ENCODE peak calls at places on chromosome 1, in seven cellular contexts. One of them, this sample, is unnamed.

GRCh38 chr1:150102986-150103385 is 35.4 kb downstream of the VPS45 start:
- DNase-seq in fibroblast of mammary gland: no peak
- DNase-seq in omental fat pad: no peak
- DNase-seq in PC-3: no peak
- DNase-seq in body of pancreas: no peak
- DNase-seq in heart left ventricle: no peak
- DNase-seq in spleen: no peak
- DNase-seq in this sample: no peak

GRCh38 chr1:16139473-16139962 is 16.4 kb downstream of the EPHA2 start:
- DNase-seq in PC-3: peak; percentile 95
- DNase-seq in spleen: no peak
- DNase-seq in body of pancreas: no peak
- DNase-seq in heart left ventricle: no peak
- DNase-seq in omental fat pad: no peak
- DNase-seq in fibroblast of mammary gland: peak; percentile 81
- DNase-seq in this sample: no peak

GRCh38 chr1:198096390-198096789 is 60.4 kb upstream of the NEK7 start:
- DNase-seq in omental fat pad: no peak
- DNase-seq in heart left ventricle: no peak
- DNase-seq in spleen: no peak
- DNase-seq in PC-3: no peak
- DNase-seq in body of pancreas: no peak
- DNase-seq in fibroblast of mammary gland: no peak
- DNase-seq in this sample: no peak

GRCh38 chr1:179303173-179303572 is 9.6 kb downstream of the SOAT1 start:
- DNase-seq in heart left ventricle: no peak
- DNase-seq in body of pancreas: no peak
- DNase-seq in omental fat pad: no peak
- DNase-seq in spleen: no peak
- DNase-seq in PC-3: no peak
- DNase-seq in fibroblast of mammary gland: no peak
- DNase-seq in this sample: no peak

GRCh38 chr1:94989398-94989797 is 62.5 kb upstream of the CNN3 start:
- DNase-seq in omental fat pad: no peak
- DNase-seq in heart left ventricle: peak; percentile 40
- DNase-seq in body of pancreas: peak; percentile 81
- DNase-seq in fibroblast of mammary gland: no peak
- DNase-seq in PC-3: no peak
- DNase-seq in spleen: no peak
- DNase-seq in this sample: no peak

GRCh38 chr1:178513278-178513983 is 522 bp downstream of the TEX35 start:
- DNase-seq in spleen: peak; percentile 53
- DNase-seq in fibroblast of mammary gland: peak; percentile 20
- DNase-seq in heart left ventricle: no peak
- DNase-seq in PC-3: peak; percentile 13
- DNase-seq in body of pancreas: no peak
- DNase-seq in omental fat pad: no peak
- DNase-seq in this sample: no peak

GRCh38 chr1:86375688-86376087 is 20.4 kb downstream of the ODF2L start:
- DNase-seq in spleen: no peak
- DNase-seq in fibroblast of mammary gland: peak; percentile 80
- DNase-seq in body of pancreas: no peak
- DNase-seq in PC-3: no peak
- DNase-seq in heart left ventricle: no peak
- DNase-seq in omental fat pad: no peak
- DNase-seq in this sample: no peak

GRCh38 chr1:109765896-109766615 is 2.3 kb upstream of the EPS8L3 start:
- DNase-seq in PC-3: no peak
- DNase-seq in omental fat pad: no peak
- DNase-seq in body of pancreas: peak; percentile 5
- DNase-seq in spleen: peak; percentile 61
- DNase-seq in heart left ventricle: peak; percentile 18
- DNase-seq in fibroblast of mammary gland: no peak
- DNase-seq in this sample: no peak

GRCh38 chr1:234996245-234996757 is 132.3 kb downstream of the TOMM20 start:
- DNase-seq in spleen: no peak
- DNase-seq in omental fat pad: no peak
- DNase-seq in heart left ventricle: no peak
- DNase-seq in PC-3: no peak
- DNase-seq in body of pancreas: no peak
- DNase-seq in fibroblast of mammary gland: peak; percentile 50
- DNase-seq in this sample: no peak

GRCh38 chr1:24861821-24862727 is 68.0 kb downstream of the RUNX3 start:
- DNase-seq in omental fat pad: no peak
- DNase-seq in spleen: no peak
- DNase-seq in body of pancreas: no peak
- DNase-seq in fibroblast of mammary gland: no peak
- DNase-seq in heart left ventricle: no peak
- DNase-seq in PC-3: peak; percentile 52
- DNase-seq in this sample: no peak

GRCh38 chr1:230145505-230145899 is 78.5 kb downstream of the GALNT2 start:
- DNase-seq in body of pancreas: no peak
- DNase-seq in PC-3: no peak
- DNase-seq in spleen: no peak
- DNase-seq in heart left ventricle: no peak
- DNase-seq in omental fat pad: no peak
- DNase-seq in fibroblast of mammary gland: no peak
- DNase-seq in this sample: no peak

GRCh38 chr1:162706003-162706402 is 73.7 kb downstream of the DDR2 start:
- DNase-seq in heart left ventricle: no peak
- DNase-seq in body of pancreas: no peak
- DNase-seq in fibroblast of mammary gland: no peak
- DNase-seq in omental fat pad: no peak
- DNase-seq in PC-3: no peak
- DNase-seq in spleen: no peak
- DNase-seq in this sample: no peak

GRCh38 chr1:42971848-42972291 is 13.2 kb upstream of the SLC2A1 start:
- DNase-seq in body of pancreas: no peak
- DNase-seq in omental fat pad: no peak
- DNase-seq in spleen: peak; percentile 33
- DNase-seq in fibroblast of mammary gland: peak; percentile 88
- DNase-seq in heart left ventricle: no peak
- DNase-seq in PC-3: no peak
- DNase-seq in this sample: no peak

GRCh38 chr1:167457936-167458584 is 60.3 kb downstream of the CD247 start:
- DNase-seq in omental fat pad: no peak
- DNase-seq in spleen: no peak
- DNase-seq in fibroblast of mammary gland: no peak
- DNase-seq in heart left ventricle: no peak
- DNase-seq in PC-3: no peak
- DNase-seq in body of pancreas: no peak
- DNase-seq in this sample: no peak

GRCh38 chr1:147641695-147642592 is 28.4 kb downstream of the ACP6 start:
- DNase-seq in spleen: no peak
- DNase-seq in fibroblast of mammary gland: peak; percentile 69
- DNase-seq in omental fat pad: no peak
- DNase-seq in body of pancreas: peak; percentile 54
- DNase-seq in PC-3: peak; percentile 78
- DNase-seq in heart left ventricle: no peak
- DNase-seq in this sample: peak; percentile 75

GRCh38 chr1:156387899-156388813 is 19.1 kb downstream of the RHBG start:
- DNase-seq in fibroblast of mammary gland: no peak
- DNase-seq in spleen: no peak
- DNase-seq in body of pancreas: no peak
- DNase-seq in heart left ventricle: no peak
- DNase-seq in omental fat pad: no peak
- DNase-seq in PC-3: no peak
- DNase-seq in this sample: no peak

GRCh38 chr1:152052606-152053005 is 15.8 kb upstream of the S100A11 start:
- DNase-seq in body of pancreas: peak; percentile 87
- DNase-seq in spleen: peak; percentile 93
- DNase-seq in PC-3: peak; percentile 95
- DNase-seq in omental fat pad: peak; percentile 95
- DNase-seq in heart left ventricle: peak; percentile 80
- DNase-seq in fibroblast of mammary gland: peak; percentile 75
- DNase-seq in this sample: peak; percentile 93

DNA sequence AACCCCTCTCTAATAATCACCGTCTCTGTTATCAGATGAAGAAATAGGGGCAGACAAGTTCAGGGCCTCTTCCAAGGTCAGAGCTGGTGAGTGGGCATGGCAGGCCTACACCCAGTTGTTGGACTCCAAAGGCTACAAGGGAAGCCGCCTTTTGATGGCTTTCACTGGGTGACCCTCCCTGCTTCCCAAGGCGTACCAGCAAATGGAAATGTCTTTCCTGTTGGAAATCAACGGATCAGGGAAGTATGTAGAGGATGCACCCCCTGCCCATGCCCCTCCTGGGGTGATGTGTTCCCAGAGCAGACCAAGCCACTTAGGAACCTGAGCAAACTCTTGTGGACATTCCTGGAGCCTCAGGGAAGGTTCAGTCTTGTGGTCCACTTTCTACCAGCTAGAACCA is 47.4 kb downstream of the LGR6 start:
- DNase-seq in heart left ventricle: no peak
- DNase-seq in PC-3: no peak
- DNase-seq in body of pancreas: no peak
- DNase-seq in spleen: no peak
- DNase-seq in fibroblast of mammary gland: no peak
- DNase-seq in omental fat pad: no peak
- DNase-seq in this sample: no peak
- TF ChIP-seq CTCF in heart left ventricle: no peak
- TF ChIP-seq CTCF in PC-3: no peak
- TF ChIP-seq CTCF in body of pancreas: no peak
- TF ChIP-seq CTCF in spleen: no peak
- TF ChIP-seq CTCF in fibroblast of mammary gland: no peak
- TF ChIP-seq CTCF in omental fat pad: no peak
- TF ChIP-seq CTCF in this sample: no peak

DNA sequence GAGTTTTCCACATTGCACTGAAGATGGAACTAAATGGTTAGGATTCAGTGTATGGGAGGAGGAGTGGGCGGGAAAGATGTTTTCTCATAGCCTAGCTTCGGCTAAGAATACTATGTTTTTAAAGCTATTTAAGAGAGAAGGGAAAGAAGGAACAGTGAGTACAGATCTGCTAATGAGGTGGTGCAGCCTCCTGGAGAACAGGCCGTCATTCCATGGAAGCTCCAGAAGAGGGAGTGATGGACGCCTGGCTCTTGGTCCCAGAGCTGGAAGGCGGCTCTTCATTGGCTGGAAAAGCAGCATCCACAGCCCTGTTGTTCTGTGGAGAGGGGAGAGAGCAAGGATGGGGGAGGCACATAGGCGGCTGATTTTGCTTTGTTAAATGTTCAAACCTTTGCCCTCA is 6.9 kb downstream of the CAMK1G start:
- DNase-seq in omental fat pad: no peak
- DNase-seq in spleen: no peak
- DNase-seq in body of pancreas: no peak
- DNase-seq in PC-3: no peak
- DNase-seq in fibroblast of mammary gland: peak; percentile 40
- DNase-seq in heart left ventricle: no peak
- DNase-seq in this sample: no peak
- TF ChIP-seq CTCF in omental fat pad: no peak
- TF ChIP-seq CTCF in spleen: no peak
- TF ChIP-seq CTCF in body of pancreas: peak; percentile 17
- TF ChIP-seq CTCF in PC-3: no peak
- TF ChIP-seq CTCF in fibroblast of mammary gland: peak; percentile 51
- TF ChIP-seq CTCF in heart left ventricle: no peak
- TF ChIP-seq CTCF in this sample: no peak

DNA sequence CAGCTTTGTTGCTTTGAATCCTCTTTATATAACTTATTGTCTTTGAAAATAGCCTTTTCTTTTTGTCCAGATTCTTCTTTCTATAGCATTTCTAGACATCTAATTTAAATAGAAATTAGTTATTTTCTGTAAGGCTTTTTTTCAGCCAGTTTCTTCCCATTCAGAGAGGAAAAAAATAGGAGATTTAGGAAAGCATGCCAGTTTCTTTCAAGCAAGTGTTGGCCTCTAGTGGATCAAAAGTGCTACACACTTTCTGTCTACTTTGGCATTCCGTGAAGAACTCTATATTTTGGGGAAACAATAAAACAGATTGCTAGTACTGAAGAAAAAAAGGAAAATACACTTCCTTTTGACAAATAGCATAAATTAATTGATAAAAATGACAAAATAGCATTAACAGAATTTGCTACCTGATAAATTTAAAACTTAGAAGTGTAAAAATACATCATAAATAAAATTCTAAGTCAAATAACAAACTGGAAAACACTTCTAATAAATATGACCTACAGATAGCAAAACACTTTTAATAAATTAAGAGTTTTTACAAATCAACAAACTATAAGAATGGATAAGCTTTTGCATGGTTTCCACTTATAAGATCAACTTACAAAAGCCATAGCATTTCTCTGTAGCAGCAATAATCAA is 13.1 kb upstream of the EXO1 start:
- DNase-seq in heart left ventricle: no peak
- DNase-seq in body of pancreas: no peak
- DNase-seq in spleen: no peak
- DNase-seq in omental fat pad: no peak
- DNase-seq in PC-3: peak; percentile 76
- DNase-seq in fibroblast of mammary gland: peak; percentile 78
- DNase-seq in this sample: peak; percentile 16
- TF ChIP-seq CTCF in heart left ventricle: no peak
- TF ChIP-seq CTCF in body of pancreas: peak; percentile 45
- TF ChIP-seq CTCF in spleen: no peak
- TF ChIP-seq CTCF in omental fat pad: no peak
- TF ChIP-seq CTCF in PC-3: peak; percentile 93
- TF ChIP-seq CTCF in fibroblast of mammary gland: peak; percentile 88
- TF ChIP-seq CTCF in this sample: peak; percentile 37

GRCh38 chr1:6380037-6380436 is 13.5 kb downstream of the ACOT7 start:
- DNase-seq in fibroblast of mammary gland: no peak
- DNase-seq in omental fat pad: no peak
- DNase-seq in PC-3: no peak
- DNase-seq in body of pancreas: no peak
- DNase-seq in heart left ventricle: no peak
- DNase-seq in spleen: no peak
- DNase-seq in this sample: no peak

GRCh38 chr1:6384135-6384534 is 9.4 kb downstream of the ACOT7 start:
- DNase-seq in body of pancreas: no peak
- DNase-seq in heart left ventricle: no peak
- DNase-seq in spleen: no peak
- DNase-seq in omental fat pad: no peak
- DNase-seq in PC-3: no peak
- DNase-seq in fibroblast of mammary gland: no peak
- DNase-seq in this sample: no peak

GRCh38 chr1:6373961-6374720 is 19.4 kb downstream of the ACOT7 start:
- DNase-seq in spleen: no peak
- DNase-seq in fibroblast of mammary gland: no peak
- DNase-seq in PC-3: no peak
- DNase-seq in heart left ventricle: no peak
- DNase-seq in body of pancreas: peak; percentile 72
- DNase-seq in omental fat pad: no peak
- DNase-seq in this sample: no peak

DNA sequence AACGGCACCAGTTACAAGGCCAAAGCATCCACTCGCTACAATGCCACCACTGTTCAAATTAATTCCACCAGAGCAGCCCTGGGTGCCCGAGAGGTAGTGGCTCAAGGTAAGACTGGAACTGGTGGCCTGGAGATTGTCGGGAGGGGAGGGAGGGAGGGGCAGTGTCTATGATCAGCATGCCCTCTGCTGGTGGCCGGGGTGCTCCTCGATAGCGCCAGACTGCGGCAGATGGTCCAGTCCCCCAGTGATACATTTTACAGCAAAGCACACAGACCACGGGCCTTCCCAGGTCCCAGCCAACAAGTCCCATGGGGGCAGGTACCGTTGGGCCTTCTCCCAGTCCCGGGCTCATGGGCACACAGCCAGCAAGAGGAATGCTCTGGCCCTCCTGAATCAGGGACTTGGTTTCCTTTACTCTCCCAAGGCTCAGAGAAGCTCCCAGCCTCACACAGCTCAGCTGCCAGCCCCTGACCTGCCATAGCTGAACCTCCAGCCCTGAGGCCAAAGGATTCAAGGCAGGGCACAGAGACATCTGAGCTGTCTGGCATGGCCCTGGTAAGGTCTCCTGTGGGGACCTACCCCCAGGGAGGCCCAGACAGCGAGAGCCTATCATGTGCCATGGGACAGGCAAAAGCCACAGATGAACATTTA is 15.3 kb downstream of the ACOT7 start:
- DNase-seq in omental fat pad: no peak
- DNase-seq in body of pancreas: no peak
- DNase-seq in spleen: no peak
- DNase-seq in fibroblast of mammary gland: no peak
- DNase-seq in heart left ventricle: no peak
- DNase-seq in PC-3: no peak
- DNase-seq in this sample: no peak
- TF ChIP-seq CTCF in omental fat pad: no peak
- TF ChIP-seq CTCF in body of pancreas: no peak
- TF ChIP-seq CTCF in spleen: no peak
- TF ChIP-seq CTCF in fibroblast of mammary gland: no peak
- TF ChIP-seq CTCF in heart left ventricle: no peak
- TF ChIP-seq CTCF in PC-3: peak; percentile 36
- TF ChIP-seq CTCF in this sample: no peak